ENCODE peak calls at places on chromosomes 12 and 14, in seven cellular contexts. G, D, Q, H, K, B and N are unnamed samples.

GRCh38 chr12:75674393-75674792 is 163.0 kb upstream of the KRR1 start:
- DNase-seq in G (no peak), D (no peak), Q (no peak), H (no peak), K (no peak), B (no peak), N (no peak)

GRCh38 chr12:105775351-105775750 is 363.4 kb downstream of the NUAK1 start:
- DNase-seq in G (no peak), D (no peak), Q (no peak), H (peak; percentile 59), K (no peak), B (no peak), N (no peak)

GRCh38 chr14:87638196-87638595 is 354.8 kb downstream of the GALC start:
- DNase-seq in G (no peak), D (no peak), Q (no peak), H (no peak), K (no peak), B (no peak), N (no peak)

GRCh38 chr12:105317942-105318614 is 12.4 kb upstream of the C12orf75 start:
- DNase-seq in G (no peak), D (no peak), Q (no peak), H (no peak), K (no peak), B (no peak), N (no peak)

GRCh38 chr12:46627686-46628085 is 198.1 kb downstream of the SLC38A4 start:
- DNase-seq in G (no peak), D (no peak), Q (no peak), H (no peak), K (no peak), B (no peak), N (no peak)

GRCh38 chr12:96078281-96078761 is 42.9 kb upstream of the LTA4H start:
- DNase-seq in G (peak; percentile 82), D (no peak), Q (peak; percentile 60), H (no peak), K (no peak), B (peak; percentile 44), N (no peak)

GRCh38 chr12:52789637-52790426 is 6.1 kb downstream of the KRT3 start:
- DNase-seq in G (no peak), D (no peak), Q (no peak), H (no peak), K (no peak), B (peak; percentile 46), N (no peak)

GRCh38 chr12:31578632-31579031 is 12.3 kb downstream of the DENND5B start:
- DNase-seq in G (no peak), D (no peak), Q (no peak), H (no peak), K (no peak), B (no peak), N (no peak)

GRCh38 chr14:103897075-103897947 is 30.9 kb upstream of the TDRD9 start:
- DNase-seq in G (no peak), D (no peak), Q (peak; percentile 42), H (no peak), K (no peak), B (no peak), N (no peak)

GRCh38 chr12:28883406-28883997 is 265.6 kb upstream of the FAR2 start:
- DNase-seq in G (no peak), D (no peak), Q (no peak), H (no peak), K (no peak), B (no peak), N (no peak)

GRCh38 chr14:26820101-26820500 is 222.3 kb upstream of the NOVA1 start:
- DNase-seq in G (no peak), D (no peak), Q (no peak), H (no peak), K (peak; percentile 31), B (no peak), N (no peak)